ENCODE peak calls at places on chromosomes 3 and 15, in eight cellular contexts. L is fibroblast of lung, W is tibial artery, R is OCI-LY7, Y is spleen, K is AG04450, X is B cell, J is glutamatergic neuron. D is an unnamed sample.

GRCh38 chr15:70083423-70083822 is 14.3 kb downstream of the TLE3 start:
- DNase-seq in L (no peak), W (no peak), R (no peak), Y (no peak), K (no peak), X (no peak), J (no peak), D (no peak)

GRCh38 chr3:163779396-163780344 is 1298.6 kb downstream of the SI start:
- DNase-seq in L (no peak), W (no peak), R (no peak), Y (no peak), K (no peak), X (no peak), J (no peak), D (no peak)

GRCh38 chr15:97235285-97235985 is 725.1 kb upstream of the ARRDC4 start:
- DNase-seq in L (peak), W (no peak), R (peak), Y (no peak), K (no peak), X (no peak), J (peak), D (peak)

GRCh38 chr15:78035319-78035718 is 42.2 kb downstream of the TBC1D2B start:
- DNase-seq in L (peak), W (no peak), R (no peak), Y (peak), K (no peak), X (no peak), J (no peak), D (peak)

GRCh38 chr15:94229591-94230365 is 1.6 kb upstream of the MCTP2 start:
- DNase-seq in L (no peak), W (no peak), R (no peak), Y (no peak), K (no peak), X (peak), J (no peak), D (peak)

GRCh38 chr3:33915796-33916589 is 117.6 kb downstream of the PDCD6IP start:
- DNase-seq in L (peak), W (no peak), R (peak), Y (no peak), K (no peak), X (no peak), J (no peak), D (peak)

GRCh38 chr15:41865490-41866055 is 26.9 kb downstream of the PLA2G4B start:
- DNase-seq in L (no peak), W (no peak), R (no peak), Y (no peak), K (no peak), X (no peak), J (no peak), D (no peak)

GRCh38 chr15:78234515-78235040 is at the start of gene ACSBG1:
- DNase-seq in L (no peak), W (no peak), R (no peak), Y (peak), K (no peak), X (no peak), J (no peak), D (peak)

GRCh38 chr3:194549853-194550252 is 63.1 kb upstream of the ATP13A3 start:
- DNase-seq in L (no peak), W (no peak), R (no peak), Y (no peak), K (no peak), X (no peak), J (no peak), D (no peak)

GRCh38 chr15:55060831-55061230 is 135.9 kb downstream of the RSL24D1 start:
- DNase-seq in L (no peak), W (no peak), R (no peak), Y (no peak), K (no peak), X (no peak), J (no peak), D (no peak)

GRCh38 chr3:176916777-176917176 is 280.5 kb downstream of the TBL1XR1 start:
- DNase-seq in L (no peak), W (no peak), R (no peak), Y (no peak), K (no peak), X (no peak), J (no peak), D (no peak)

GRCh38 chr3:185824467-185825378 is at the start of gene IGF2BP2:
- DNase-seq in L (peak), W (peak), R (peak), Y (peak), K (peak), X (peak), J (peak), D (peak)

GRCh38 chr15:69540622-69541021 is 88.0 kb downstream of the RPLP1 start:
- DNase-seq in L (no peak), W (no peak), R (no peak), Y (no peak), K (no peak), X (no peak), J (peak), D (no peak)

GRCh38 chr15:69996842-69997478 is 100.8 kb downstream of the TLE3 start:
- DNase-seq in L (no peak), W (no peak), R (no peak), Y (peak), K (no peak), X (no peak), J (no peak), D (no peak)

GRCh38 chr3:35639251-35640185 is at the start of gene ARPP21:
- DNase-seq in L (no peak), W (no peak), R (peak), Y (peak), K (no peak), X (no peak), J (peak), D (peak)

GRCh38 chr3:189577290-189577951 is 53.8 kb upstream of the TP63 start:
- DNase-seq in L (no peak), W (no peak), R (no peak), Y (no peak), K (no peak), X (no peak), J (no peak), D (no peak)

GRCh38 chr15:75049392-75049791 is 26.0 kb downstream of the PPCDC start:
- DNase-seq in L (no peak), W (peak), R (no peak), Y (no peak), K (no peak), X (no peak), J (no peak), D (no peak)

GRCh38 chr3:12759097-12759679 is at the start of gene TMEM40:
- DNase-seq in L (no peak), W (no peak), R (no peak), Y (no peak), K (no peak), X (no peak), J (no peak), D (no peak)

GRCh38 chr15:62850791-62851291 is 191.7 kb upstream of the TPM1 start:
- DNase-seq in L (peak), W (no peak), R (no peak), Y (no peak), K (peak), X (no peak), J (no peak), D (no peak)

GRCh38 chr3:196127308-196128040 is 45.6 kb upstream of the TFRC start:
- DNase-seq in L (no peak), W (no peak), R (no peak), Y (no peak), K (no peak), X (no peak), J (no peak), D (peak)

GRCh38 chr3:150180349-150180748 is 209.7 kb upstream of the PFN2 start:
- DNase-seq in L (peak), W (no peak), R (no peak), Y (no peak), K (peak), X (no peak), J (no peak), D (no peak)

GRCh38 chr15:70906842-70907241 is 14.2 kb downstream of the LRRC49 start:
- DNase-seq in L (peak), W (no peak), R (no peak), Y (no peak), K (no peak), X (no peak), J (no peak), D (no peak)

GRCh38 chr15:80494311-80494710 is 90.1 kb downstream of the ARNT2 start:
- DNase-seq in L (peak), W (no peak), R (no peak), Y (no peak), K (no peak), X (no peak), J (no peak), D (no peak)

GRCh38 chr3:135490219-135490618 is 475.3 kb upstream of the PPP2R3A start:
- DNase-seq in L (no peak), W (no peak), R (no peak), Y (no peak), K (no peak), X (no peak), J (peak), D (no peak)

GRCh38 chr3:33221241-33221640 is 2.6 kb upstream of the SUSD5 start:
- DNase-seq in L (no peak), W (no peak), R (no peak), Y (no peak), K (no peak), X (no peak), J (no peak), D (no peak)

GRCh38 chr3:60399861-60400845 is 851.1 kb downstream of the FHIT start:
- DNase-seq in L (peak), W (no peak), R (no peak), Y (no peak), K (no peak), X (no peak), J (no peak), D (no peak)

GRCh38 chr3:172550347-172550943 is 27.2 kb upstream of the TNFSF10 start:
- DNase-seq in L (peak), W (no peak), R (no peak), Y (no peak), K (peak), X (no peak), J (no peak), D (peak)

GRCh38 chr15:60590935-60591490 is 112.1 kb upstream of the ICE2 start:
- DNase-seq in L (peak), W (peak), R (no peak), Y (peak), K (no peak), X (no peak), J (peak), D (peak)

GRCh38 chr15:26771168-26771916 is 1.5 kb downstream of the GABRB3 start:
- DNase-seq in L (no peak), W (no peak), R (no peak), Y (no peak), K (no peak), X (no peak), J (peak), D (peak)

GRCh38 chr15:101540480-101541239 is 51.2 kb upstream of the PCSK6 start:
- DNase-seq in L (no peak), W (no peak), R (no peak), Y (no peak), K (no peak), X (no peak), J (no peak), D (peak)
- TF ChIP-seq CTCF in L (no peak), W (no peak), R (no peak), Y (no peak), K (peak), X (no peak), J (no peak), D (no peak)

GRCh38 chr3:151410891-151411559 is 26.5 kb upstream of the P2RY12 start:
- DNase-seq in L (peak), W (no peak), R (no peak), Y (no peak), K (no peak), X (no peak), J (no peak), D (no peak)

GRCh38 chr3:151415289-151415688 is 30.7 kb upstream of the P2RY12 start:
- DNase-seq in L (no peak), W (no peak), R (no peak), Y (no peak), K (no peak), X (no peak), J (no peak), D (no peak)

GRCh38 chr3:151407928-151408327 is 23.4 kb upstream of the P2RY12 start:
- DNase-seq in L (no peak), W (no peak), R (no peak), Y (no peak), K (no peak), X (no peak), J (no peak), D (no peak)

DNA sequence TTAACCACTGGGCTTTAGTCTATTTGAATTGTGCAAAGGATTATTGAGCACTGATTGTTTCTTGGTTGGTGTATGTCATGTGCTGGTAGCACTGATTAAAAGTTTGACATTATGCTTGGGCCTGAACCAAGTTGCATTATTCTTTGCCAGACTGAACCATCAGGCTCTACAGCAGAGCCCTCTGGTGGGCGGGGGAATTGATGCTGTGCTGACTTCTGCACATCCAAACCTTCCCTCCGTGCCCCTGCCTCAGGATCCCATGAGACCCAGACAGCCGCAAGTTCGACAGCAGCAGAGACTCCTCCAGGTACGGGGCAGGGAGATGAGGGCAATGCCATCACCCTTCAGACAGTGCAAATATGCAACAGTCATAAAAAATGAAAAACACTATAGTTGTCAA is 28.4 kb upstream of the P2RY12 start:
- DNase-seq in L (no peak), W (no peak), R (no peak), Y (no peak), K (no peak), X (no peak), J (no peak), D (peak)
- TF ChIP-seq CTCF in L (no peak), W (no peak), R (peak), Y (no peak), K (no peak), X (no peak), J (no peak), D (no peak)

GRCh38 chr3:55897573-55898224 is 410.6 kb upstream of the WNT5A start:
- DNase-seq in L (peak), W (no peak), R (peak), Y (no peak), K (no peak), X (no peak), J (no peak), D (no peak)

GRCh38 chr3:55904716-55905115 is 417.6 kb upstream of the WNT5A start:
- DNase-seq in L (no peak), W (no peak), R (no peak), Y (no peak), K (no peak), X (no peak), J (no peak), D (no peak)

GRCh38 chr3:55903680-55904079 is 416.6 kb upstream of the WNT5A start:
- DNase-seq in L (no peak), W (no peak), R (no peak), Y (no peak), K (no peak), X (no peak), J (no peak), D (no peak)

GRCh38 chr3:55896155-55896554 is 409.0 kb upstream of the WNT5A start:
- DNase-seq in L (no peak), W (no peak), R (no peak), Y (no peak), K (no peak), X (no peak), J (no peak), D (no peak)

DNA sequence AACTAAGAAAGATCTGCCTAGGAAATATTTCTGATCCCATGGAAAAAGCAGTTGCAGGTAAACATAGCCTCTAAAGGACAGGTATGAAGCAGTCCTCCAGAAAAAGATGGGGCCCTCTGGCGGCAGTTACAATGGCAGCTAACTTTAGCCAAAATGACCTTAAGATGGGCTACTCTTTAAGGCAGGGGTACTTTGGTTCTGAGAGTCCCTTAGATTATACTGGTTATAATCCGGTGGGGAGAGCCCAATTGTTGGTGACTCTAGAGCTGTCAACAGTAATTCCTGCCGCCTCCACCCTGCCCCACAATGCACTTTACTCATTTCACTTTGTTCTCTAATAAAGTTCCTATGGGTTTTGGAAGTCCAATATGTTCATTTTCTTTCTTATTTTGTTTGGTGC is 412.8 kb upstream of the WNT5A start:
- DNase-seq in L (no peak), W (no peak), R (peak), Y (no peak), K (no peak), X (no peak), J (no peak), D (no peak)
- TF ChIP-seq CTCF in L (peak), W (no peak), R (peak), Y (no peak), K (peak), X (no peak), J (peak), D (no peak)

DNA sequence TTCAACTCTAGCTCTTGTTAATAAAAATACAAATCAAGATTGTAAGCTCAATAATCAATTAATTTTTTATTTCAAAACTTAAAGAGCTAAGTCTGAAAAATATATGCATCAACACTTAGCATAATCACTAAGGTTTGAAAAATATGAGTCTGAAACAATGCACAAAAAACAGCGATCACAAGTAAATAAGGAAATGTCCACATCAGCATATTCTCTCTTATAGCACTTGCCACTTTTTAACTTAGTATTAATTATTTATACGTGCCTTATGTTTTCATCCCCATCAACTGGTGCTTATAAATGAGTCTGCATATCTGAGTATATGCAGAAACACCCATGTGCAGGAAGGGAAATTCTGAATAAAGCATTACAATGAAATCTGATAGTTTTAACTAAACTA is 28.4 kb downstream of the AQR start:
- DNase-seq in L (no peak), W (no peak), R (no peak), Y (no peak), K (no peak), X (no peak), J (no peak), D (no peak)
- TF ChIP-seq CTCF in L (no peak), W (no peak), R (no peak), Y (no peak), K (no peak), X (no peak), J (no peak), D (no peak)

DNA sequence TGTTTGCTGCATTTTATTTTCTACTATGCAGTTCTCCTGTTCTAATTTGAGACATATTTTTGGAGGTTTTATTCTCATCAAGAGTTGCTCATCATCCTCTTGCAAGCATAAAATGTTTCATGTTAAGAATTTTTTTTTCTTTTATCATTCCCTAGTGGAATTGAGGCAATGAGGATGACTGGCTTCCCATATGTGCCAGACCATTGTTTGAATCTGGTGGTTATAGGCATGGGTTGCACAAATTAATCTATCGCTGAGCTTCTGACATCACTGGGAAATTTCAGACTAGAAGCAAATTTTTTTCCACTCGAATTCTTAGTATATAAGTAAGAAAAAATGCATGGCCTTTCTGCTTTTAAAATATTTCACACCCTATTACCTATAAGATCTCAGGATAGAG is 279.1 kb upstream of the PLSCR5 start:
- DNase-seq in L (no peak), W (no peak), R (no peak), Y (no peak), K (no peak), X (no peak), J (no peak), D (no peak)
- TF ChIP-seq CTCF in L (no peak), W (no peak), R (no peak), Y (no peak), K (no peak), X (no peak), J (no peak), D (no peak)